ENCODE peak calls at places on chromosomes 13 and 19, in four cellular contexts. One of them, this sample, is unnamed.

GRCh38 chr19:41984961-41985360 is 9.1 kb downstream of the ATP1A3 start:
- DNase-seq in dorsolateral prefrontal cortex: no peak
- DNase-seq in stimulated activated CD4-positive, alpha-beta T cell treated with anti-CD3 and anti-CD28 coated beads, Interleukin-15, amount 100 ng/mL, for 1 hour: no peak
- DNase-seq in epithelial cell of esophagus: no peak
- DNase-seq in this sample: no peak

GRCh38 chr13:107367258-107367657 is 799.3 kb upstream of the ARGLU1 start:
- DNase-seq in stimulated activated CD4-positive, alpha-beta T cell treated with anti-CD3 and anti-CD28 coated beads, Interleukin-15, amount 100 ng/mL, for 1 hour: no peak
- DNase-seq in epithelial cell of esophagus: no peak
- DNase-seq in dorsolateral prefrontal cortex: no peak
- DNase-seq in this sample: peak

GRCh38 chr19:4362038-4362828 is 18.9 kb downstream of the MPND start:
- DNase-seq in dorsolateral prefrontal cortex: no peak
- DNase-seq in stimulated activated CD4-positive, alpha-beta T cell treated with anti-CD3 and anti-CD28 coated beads, Interleukin-15, amount 100 ng/mL, for 1 hour: no peak
- DNase-seq in epithelial cell of esophagus: no peak
- DNase-seq in this sample: no peak

GRCh38 chr13:75258159-75258782 is 223.7 kb downstream of the TBC1D4 start:
- DNase-seq in stimulated activated CD4-positive, alpha-beta T cell treated with anti-CD3 and anti-CD28 coated beads, Interleukin-15, amount 100 ng/mL, for 1 hour: no peak
- DNase-seq in dorsolateral prefrontal cortex: no peak
- DNase-seq in epithelial cell of esophagus: peak
- DNase-seq in this sample: peak

GRCh38 chr13:53382008-53382407 is 353.4 kb downstream of the OLFM4 start:
- DNase-seq in dorsolateral prefrontal cortex: no peak
- DNase-seq in epithelial cell of esophagus: no peak
- DNase-seq in stimulated activated CD4-positive, alpha-beta T cell treated with anti-CD3 and anti-CD28 coated beads, Interleukin-15, amount 100 ng/mL, for 1 hour: no peak
- DNase-seq in this sample: no peak

GRCh38 chr13:28353679-28354078 is 141.2 kb downstream of the FLT1 start:
- DNase-seq in stimulated activated CD4-positive, alpha-beta T cell treated with anti-CD3 and anti-CD28 coated beads, Interleukin-15, amount 100 ng/mL, for 1 hour: no peak
- DNase-seq in dorsolateral prefrontal cortex: no peak
- DNase-seq in epithelial cell of esophagus: no peak
- DNase-seq in this sample: no peak

GRCh38 chr13:74461011-74461410 is 326.8 kb upstream of the KLF12 start:
- DNase-seq in epithelial cell of esophagus: no peak
- DNase-seq in dorsolateral prefrontal cortex: no peak
- DNase-seq in stimulated activated CD4-positive, alpha-beta T cell treated with anti-CD3 and anti-CD28 coated beads, Interleukin-15, amount 100 ng/mL, for 1 hour: no peak
- DNase-seq in this sample: no peak

GRCh38 chr13:21089827-21090226 is 28.4 kb upstream of the LATS2 start:
- DNase-seq in epithelial cell of esophagus: no peak
- DNase-seq in dorsolateral prefrontal cortex: no peak
- DNase-seq in stimulated activated CD4-positive, alpha-beta T cell treated with anti-CD3 and anti-CD28 coated beads, Interleukin-15, amount 100 ng/mL, for 1 hour: no peak
- DNase-seq in this sample: no peak

GRCh38 chr19:11027381-11027780 is 61.9 kb upstream of the LDLR start:
- DNase-seq in dorsolateral prefrontal cortex: no peak
- DNase-seq in stimulated activated CD4-positive, alpha-beta T cell treated with anti-CD3 and anti-CD28 coated beads, Interleukin-15, amount 100 ng/mL, for 1 hour: no peak
- DNase-seq in epithelial cell of esophagus: no peak
- DNase-seq in this sample: no peak

GRCh38 chr19:12938536-12939291 is at the start of gene CALR:
- DNase-seq in dorsolateral prefrontal cortex: no peak
- DNase-seq in stimulated activated CD4-positive, alpha-beta T cell treated with anti-CD3 and anti-CD28 coated beads, Interleukin-15, amount 100 ng/mL, for 1 hour: no peak
- DNase-seq in epithelial cell of esophagus: peak
- DNase-seq in this sample: peak

GRCh38 chr19:6800991-6801396 is 28.5 kb downstream of the VAV1 start:
- DNase-seq in dorsolateral prefrontal cortex: no peak
- DNase-seq in epithelial cell of esophagus: peak
- DNase-seq in stimulated activated CD4-positive, alpha-beta T cell treated with anti-CD3 and anti-CD28 coated beads, Interleukin-15, amount 100 ng/mL, for 1 hour: no peak
- DNase-seq in this sample: peak

GRCh38 chr19:35781650-35782049 is 6.3 kb downstream of the ARHGAP33 start:
- DNase-seq in epithelial cell of esophagus: no peak
- DNase-seq in stimulated activated CD4-positive, alpha-beta T cell treated with anti-CD3 and anti-CD28 coated beads, Interleukin-15, amount 100 ng/mL, for 1 hour: no peak
- DNase-seq in dorsolateral prefrontal cortex: no peak
- DNase-seq in this sample: no peak

GRCh38 chr13:38399540-38399939 is 49.9 kb downstream of the UFM1 start:
- DNase-seq in epithelial cell of esophagus: no peak
- DNase-seq in stimulated activated CD4-positive, alpha-beta T cell treated with anti-CD3 and anti-CD28 coated beads, Interleukin-15, amount 100 ng/mL, for 1 hour: no peak
- DNase-seq in dorsolateral prefrontal cortex: no peak
- DNase-seq in this sample: no peak

GRCh38 chr19:1047696-1048147 is 7.8 kb downstream of the ABCA7 start:
- DNase-seq in dorsolateral prefrontal cortex: no peak
- DNase-seq in epithelial cell of esophagus: no peak
- DNase-seq in stimulated activated CD4-positive, alpha-beta T cell treated with anti-CD3 and anti-CD28 coated beads, Interleukin-15, amount 100 ng/mL, for 1 hour: no peak
- DNase-seq in this sample: no peak

GRCh38 chr13:33265607-33266006 is 19.9 kb downstream of the STARD13 start:
- DNase-seq in dorsolateral prefrontal cortex: no peak
- DNase-seq in epithelial cell of esophagus: no peak
- DNase-seq in stimulated activated CD4-positive, alpha-beta T cell treated with anti-CD3 and anti-CD28 coated beads, Interleukin-15, amount 100 ng/mL, for 1 hour: no peak
- DNase-seq in this sample: no peak

GRCh38 chr13:43377955-43378354 is 354.6 kb downstream of the DNAJC15 start:
- DNase-seq in dorsolateral prefrontal cortex: no peak
- DNase-seq in epithelial cell of esophagus: peak
- DNase-seq in stimulated activated CD4-positive, alpha-beta T cell treated with anti-CD3 and anti-CD28 coated beads, Interleukin-15, amount 100 ng/mL, for 1 hour: no peak
- DNase-seq in this sample: peak

GRCh38 chr13:110272227-110272626 is 34.7 kb downstream of the COL4A1 start:
- DNase-seq in epithelial cell of esophagus: no peak
- DNase-seq in dorsolateral prefrontal cortex: no peak
- DNase-seq in stimulated activated CD4-positive, alpha-beta T cell treated with anti-CD3 and anti-CD28 coated beads, Interleukin-15, amount 100 ng/mL, for 1 hour: no peak
- DNase-seq in this sample: no peak

GRCh38 chr19:45471116-45471865 is 3.5 kb downstream of the FOSB start:
- DNase-seq in epithelial cell of esophagus: no peak
- DNase-seq in dorsolateral prefrontal cortex: no peak
- DNase-seq in stimulated activated CD4-positive, alpha-beta T cell treated with anti-CD3 and anti-CD28 coated beads, Interleukin-15, amount 100 ng/mL, for 1 hour: no peak
- DNase-seq in this sample: no peak

GRCh38 chr13:53189162-53189561 is 160.5 kb downstream of the OLFM4 start:
- DNase-seq in stimulated activated CD4-positive, alpha-beta T cell treated with anti-CD3 and anti-CD28 coated beads, Interleukin-15, amount 100 ng/mL, for 1 hour: no peak
- DNase-seq in dorsolateral prefrontal cortex: no peak
- DNase-seq in epithelial cell of esophagus: no peak
- DNase-seq in this sample: no peak

GRCh38 chr19:869245-870177 is 10.0 kb downstream of the CFD start:
- DNase-seq in epithelial cell of esophagus: peak
- DNase-seq in dorsolateral prefrontal cortex: no peak
- DNase-seq in stimulated activated CD4-positive, alpha-beta T cell treated with anti-CD3 and anti-CD28 coated beads, Interleukin-15, amount 100 ng/mL, for 1 hour: no peak
- DNase-seq in this sample: peak

GRCh38 chr13:20716951-20717350 is 13.5 kb downstream of the IL17D start:
- DNase-seq in dorsolateral prefrontal cortex: no peak
- DNase-seq in epithelial cell of esophagus: no peak
- DNase-seq in stimulated activated CD4-positive, alpha-beta T cell treated with anti-CD3 and anti-CD28 coated beads, Interleukin-15, amount 100 ng/mL, for 1 hour: no peak
- DNase-seq in this sample: no peak